ENCODE peak calls at places on chromosomes 16 and 17, in ten cellular contexts. One of them, this sample, is unnamed.

GRCh38 chr16:26532456-26532855 is 534.3 kb upstream of the C16orf82 start:
- DNase-seq in Calu3: no peak
- DNase-seq in heart left ventricle: no peak
- DNase-seq in OCI-LY7: no peak
- DNase-seq in cardiac fibroblast: no peak
- DNase-seq in AG09309: no peak
- DNase-seq in ascending aorta: no peak
- DNase-seq in astrocyte: no peak
- DNase-seq in uterus: no peak
- DNase-seq in left ventricle myocardium inferior: no peak
- DNase-seq in this sample: no peak

GRCh38 chr16:88005148-88005547 is 53.9 kb downstream of the BANP start:
- DNase-seq in Calu3: no peak
- DNase-seq in heart left ventricle: no peak
- DNase-seq in OCI-LY7: no peak
- DNase-seq in cardiac fibroblast: peak; percentile 8
- DNase-seq in AG09309: no peak
- DNase-seq in ascending aorta: no peak
- DNase-seq in astrocyte: no peak
- DNase-seq in uterus: no peak
- DNase-seq in left ventricle myocardium inferior: no peak
- DNase-seq in this sample: no peak

GRCh38 chr16:89118361-89119061 is 24.9 kb downstream of the ACSF3 start:
- DNase-seq in Calu3: no peak
- DNase-seq in heart left ventricle: no peak
- DNase-seq in OCI-LY7: no peak
- DNase-seq in cardiac fibroblast: no peak
- DNase-seq in AG09309: no peak
- DNase-seq in ascending aorta: no peak
- DNase-seq in astrocyte: no peak
- DNase-seq in uterus: no peak
- DNase-seq in left ventricle myocardium inferior: peak; percentile 3
- DNase-seq in this sample: no peak

GRCh38 chr16:65751622-65752598 is 614.6 kb upstream of the CDH5 start:
- DNase-seq in Calu3: no peak
- DNase-seq in heart left ventricle: no peak
- DNase-seq in OCI-LY7: no peak
- DNase-seq in cardiac fibroblast: no peak
- DNase-seq in AG09309: no peak
- DNase-seq in ascending aorta: no peak
- DNase-seq in astrocyte: no peak
- DNase-seq in uterus: no peak
- DNase-seq in left ventricle myocardium inferior: no peak
- DNase-seq in this sample: no peak

GRCh38 chr17:13978478-13978877 is 90.8 kb upstream of the COX10 start:
- DNase-seq in Calu3: no peak
- DNase-seq in heart left ventricle: no peak
- DNase-seq in OCI-LY7: no peak
- DNase-seq in cardiac fibroblast: no peak
- DNase-seq in AG09309: no peak
- DNase-seq in ascending aorta: no peak
- DNase-seq in astrocyte: no peak
- DNase-seq in uterus: no peak
- DNase-seq in left ventricle myocardium inferior: no peak
- DNase-seq in this sample: no peak

GRCh38 chr16:50841081-50841886 is 99.4 kb downstream of the CYLD start:
- DNase-seq in Calu3: no peak
- DNase-seq in heart left ventricle: no peak
- DNase-seq in OCI-LY7: no peak
- DNase-seq in cardiac fibroblast: no peak
- DNase-seq in AG09309: no peak
- DNase-seq in ascending aorta: no peak
- DNase-seq in astrocyte: peak; percentile 46
- DNase-seq in uterus: no peak
- DNase-seq in left ventricle myocardium inferior: no peak
- DNase-seq in this sample: no peak

GRCh38 chr17:11493947-11494346 is 104.3 kb upstream of the DNAH9 start:
- DNase-seq in Calu3: no peak
- DNase-seq in heart left ventricle: no peak
- DNase-seq in OCI-LY7: no peak
- DNase-seq in cardiac fibroblast: no peak
- DNase-seq in AG09309: no peak
- DNase-seq in ascending aorta: no peak
- DNase-seq in astrocyte: no peak
- DNase-seq in uterus: no peak
- DNase-seq in left ventricle myocardium inferior: no peak
- DNase-seq in this sample: no peak

GRCh38 chr16:9683677-9684076 is 498.6 kb downstream of the GRIN2A start:
- DNase-seq in Calu3: no peak
- DNase-seq in heart left ventricle: no peak
- DNase-seq in OCI-LY7: no peak
- DNase-seq in cardiac fibroblast: no peak
- DNase-seq in AG09309: no peak
- DNase-seq in ascending aorta: no peak
- DNase-seq in astrocyte: no peak
- DNase-seq in uterus: no peak
- DNase-seq in left ventricle myocardium inferior: no peak
- DNase-seq in this sample: no peak

GRCh38 chr17:75753514-75754377 is 11.2 kb downstream of the GALK1 start:
- DNase-seq in Calu3: no peak
- DNase-seq in heart left ventricle: peak; percentile 77
- DNase-seq in OCI-LY7: peak; percentile 92
- DNase-seq in cardiac fibroblast: peak; percentile 60
- DNase-seq in AG09309: no peak
- DNase-seq in ascending aorta: peak; percentile 80
- DNase-seq in astrocyte: peak; percentile 27
- DNase-seq in uterus: peak; percentile 80
- DNase-seq in left ventricle myocardium inferior: peak; percentile 78
- DNase-seq in this sample: peak; percentile 96

GRCh38 chr17:8846768-8847211 is 20.7 kb downstream of the PIK3R6 start:
- DNase-seq in Calu3: no peak
- DNase-seq in heart left ventricle: peak; percentile 34
- DNase-seq in OCI-LY7: peak; percentile 26
- DNase-seq in cardiac fibroblast: peak; percentile 62
- DNase-seq in AG09309: no peak
- DNase-seq in ascending aorta: peak; percentile 18
- DNase-seq in astrocyte: peak; percentile 52
- DNase-seq in uterus: no peak
- DNase-seq in left ventricle myocardium inferior: no peak
- DNase-seq in this sample: no peak

GRCh38 chr16:74291577-74292208 is 4.9 kb upstream of the PSMD7 start:
- DNase-seq in Calu3: peak; percentile 13
- DNase-seq in heart left ventricle: no peak
- DNase-seq in OCI-LY7: no peak
- DNase-seq in cardiac fibroblast: peak; percentile 9
- DNase-seq in AG09309: no peak
- DNase-seq in ascending aorta: no peak
- DNase-seq in astrocyte: no peak
- DNase-seq in uterus: no peak
- DNase-seq in left ventricle myocardium inferior: no peak
- DNase-seq in this sample: no peak

GRCh38 chr16:10740000-10740844 is 3.4 kb upstream of the NUBP1 start:
- DNase-seq in Calu3: no peak
- DNase-seq in heart left ventricle: no peak
- DNase-seq in OCI-LY7: no peak
- DNase-seq in cardiac fibroblast: no peak
- DNase-seq in AG09309: no peak
- DNase-seq in ascending aorta: peak; percentile 60
- DNase-seq in astrocyte: no peak
- DNase-seq in uterus: no peak
- DNase-seq in left ventricle myocardium inferior: no peak
- DNase-seq in this sample: no peak

GRCh38 chr17:78258323-78259229 is 27.1 kb downstream of the TMEM235 start:
- DNase-seq in Calu3: no peak
- DNase-seq in heart left ventricle: peak; percentile 52
- DNase-seq in OCI-LY7: peak; percentile 45
- DNase-seq in cardiac fibroblast: no peak
- DNase-seq in AG09309: no peak
- DNase-seq in ascending aorta: no peak
- DNase-seq in astrocyte: peak; percentile 16
- DNase-seq in uterus: no peak
- DNase-seq in left ventricle myocardium inferior: peak; percentile 70
- DNase-seq in this sample: no peak

GRCh38 chr16:12971216-12971615 is 69.8 kb downstream of the SHISA9 start:
- DNase-seq in Calu3: no peak
- DNase-seq in heart left ventricle: no peak
- DNase-seq in OCI-LY7: no peak
- DNase-seq in cardiac fibroblast: peak; percentile 16
- DNase-seq in AG09309: no peak
- DNase-seq in ascending aorta: no peak
- DNase-seq in astrocyte: peak; percentile 3
- DNase-seq in uterus: no peak
- DNase-seq in left ventricle myocardium inferior: no peak
- DNase-seq in this sample: no peak

GRCh38 chr16:88323546-88324330 is 59.0 kb upstream of the ZNF469 start:
- DNase-seq in Calu3: no peak
- DNase-seq in heart left ventricle: no peak
- DNase-seq in OCI-LY7: no peak
- DNase-seq in cardiac fibroblast: no peak
- DNase-seq in AG09309: no peak
- DNase-seq in ascending aorta: no peak
- DNase-seq in astrocyte: no peak
- DNase-seq in uterus: no peak
- DNase-seq in left ventricle myocardium inferior: no peak
- DNase-seq in this sample: no peak

GRCh38 chr17:5099271-5099670 is 12.4 kb downstream of the ZNF232 start:
- DNase-seq in Calu3: no peak
- DNase-seq in heart left ventricle: no peak
- DNase-seq in OCI-LY7: no peak
- DNase-seq in cardiac fibroblast: no peak
- DNase-seq in AG09309: no peak
- DNase-seq in ascending aorta: no peak
- DNase-seq in astrocyte: no peak
- DNase-seq in uterus: no peak
- DNase-seq in left ventricle myocardium inferior: no peak
- DNase-seq in this sample: no peak
- TF ChIP-seq CTCF in Calu3: no peak
- TF ChIP-seq CTCF in heart left ventricle: no peak
- TF ChIP-seq CTCF in OCI-LY7: no peak
- TF ChIP-seq CTCF in cardiac fibroblast: no peak
- TF ChIP-seq CTCF in AG09309: no peak
- TF ChIP-seq CTCF in ascending aorta: no peak
- TF ChIP-seq CTCF in astrocyte: no peak
- TF ChIP-seq CTCF in uterus: no peak
- TF ChIP-seq CTCF in left ventricle myocardium inferior: no peak
- TF ChIP-seq CTCF in this sample: no peak

GRCh38 chr17:51860934-51861561 is 297.5 kb downstream of the CA10 start:
- DNase-seq in Calu3: peak; percentile 82
- DNase-seq in heart left ventricle: no peak
- DNase-seq in OCI-LY7: peak; percentile 22
- DNase-seq in cardiac fibroblast: peak; percentile 18
- DNase-seq in AG09309: no peak
- DNase-seq in ascending aorta: no peak
- DNase-seq in astrocyte: no peak
- DNase-seq in uterus: no peak
- DNase-seq in left ventricle myocardium inferior: no peak
- DNase-seq in this sample: peak; percentile 28
- TF ChIP-seq CTCF in Calu3: peak; percentile 89
- TF ChIP-seq CTCF in heart left ventricle: no peak
- TF ChIP-seq CTCF in OCI-LY7: peak; percentile 74
- TF ChIP-seq CTCF in cardiac fibroblast: peak; percentile 14
- TF ChIP-seq CTCF in AG09309: no peak
- TF ChIP-seq CTCF in ascending aorta: peak; percentile 19
- TF ChIP-seq CTCF in astrocyte: peak; percentile 11
- TF ChIP-seq CTCF in uterus: peak; percentile 20
- TF ChIP-seq CTCF in left ventricle myocardium inferior: peak; percentile 43
- TF ChIP-seq CTCF in this sample: peak; percentile 63

GRCh38 chr17:16455997-16456769 is 35.8 kb downstream of the LRRC75A start:
- DNase-seq in Calu3: no peak
- DNase-seq in heart left ventricle: no peak
- DNase-seq in OCI-LY7: no peak
- DNase-seq in cardiac fibroblast: no peak
- DNase-seq in AG09309: no peak
- DNase-seq in ascending aorta: no peak
- DNase-seq in astrocyte: no peak
- DNase-seq in uterus: no peak
- DNase-seq in left ventricle myocardium inferior: no peak
- DNase-seq in this sample: no peak

GRCh38 chr17:16459850-16460550 is 32.0 kb downstream of the LRRC75A start:
- DNase-seq in Calu3: no peak
- DNase-seq in heart left ventricle: no peak
- DNase-seq in OCI-LY7: no peak
- DNase-seq in cardiac fibroblast: no peak
- DNase-seq in AG09309: no peak
- DNase-seq in ascending aorta: no peak
- DNase-seq in astrocyte: no peak
- DNase-seq in uterus: no peak
- DNase-seq in left ventricle myocardium inferior: no peak
- DNase-seq in this sample: no peak

GRCh38 chr17:16453493-16453851 is 38.1 kb downstream of the TRPV2 start:
- DNase-seq in Calu3: no peak
- DNase-seq in heart left ventricle: no peak
- DNase-seq in OCI-LY7: no peak
- DNase-seq in cardiac fibroblast: no peak
- DNase-seq in AG09309: no peak
- DNase-seq in ascending aorta: no peak
- DNase-seq in astrocyte: no peak
- DNase-seq in uterus: no peak
- DNase-seq in left ventricle myocardium inferior: no peak
- DNase-seq in this sample: no peak

GRCh38 chr17:16459271-16459670 is 32.7 kb downstream of the LRRC75A start:
- DNase-seq in Calu3: no peak
- DNase-seq in heart left ventricle: no peak
- DNase-seq in OCI-LY7: no peak
- DNase-seq in cardiac fibroblast: no peak
- DNase-seq in AG09309: no peak
- DNase-seq in ascending aorta: no peak
- DNase-seq in astrocyte: no peak
- DNase-seq in uterus: no peak
- DNase-seq in left ventricle myocardium inferior: no peak
- DNase-seq in this sample: no peak

GRCh38 chr17:16456770-16457316 is 35.1 kb downstream of the LRRC75A start:
- DNase-seq in Calu3: no peak
- DNase-seq in heart left ventricle: no peak
- DNase-seq in OCI-LY7: no peak
- DNase-seq in cardiac fibroblast: no peak
- DNase-seq in AG09309: no peak
- DNase-seq in ascending aorta: no peak
- DNase-seq in astrocyte: no peak
- DNase-seq in uterus: no peak
- DNase-seq in left ventricle myocardium inferior: no peak
- DNase-seq in this sample: no peak
- TF ChIP-seq CTCF in Calu3: no peak
- TF ChIP-seq CTCF in heart left ventricle: no peak
- TF ChIP-seq CTCF in OCI-LY7: no peak
- TF ChIP-seq CTCF in cardiac fibroblast: no peak
- TF ChIP-seq CTCF in AG09309: no peak
- TF ChIP-seq CTCF in ascending aorta: no peak
- TF ChIP-seq CTCF in astrocyte: no peak
- TF ChIP-seq CTCF in uterus: no peak
- TF ChIP-seq CTCF in left ventricle myocardium inferior: no peak
- TF ChIP-seq CTCF in this sample: no peak

DNA sequence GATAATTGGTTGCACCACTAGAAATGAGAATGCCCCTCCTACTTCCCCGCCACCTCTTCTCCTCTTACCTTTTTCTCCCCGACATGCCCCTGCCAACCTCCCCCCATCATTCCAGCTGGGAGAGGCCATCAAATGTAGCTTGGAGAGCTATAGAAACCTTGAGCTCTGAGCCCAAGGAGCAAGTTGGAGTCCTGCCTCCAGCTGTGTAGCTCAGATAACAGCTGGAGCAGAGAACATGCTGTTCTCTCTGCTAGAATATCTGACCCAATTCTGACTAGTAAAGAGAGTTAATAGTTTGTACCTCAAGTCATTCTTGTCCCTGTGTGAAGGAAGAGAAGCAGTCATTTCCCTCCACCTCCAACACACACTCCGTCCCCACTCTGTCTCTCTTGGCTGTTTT is 490.3 kb downstream of the MAF start:
- DNase-seq in Calu3: no peak
- DNase-seq in heart left ventricle: no peak
- DNase-seq in OCI-LY7: no peak
- DNase-seq in cardiac fibroblast: no peak
- DNase-seq in AG09309: no peak
- DNase-seq in ascending aorta: no peak
- DNase-seq in astrocyte: no peak
- DNase-seq in uterus: no peak
- DNase-seq in left ventricle myocardium inferior: no peak
- DNase-seq in this sample: no peak
- TF ChIP-seq CTCF in Calu3: no peak
- TF ChIP-seq CTCF in heart left ventricle: no peak
- TF ChIP-seq CTCF in OCI-LY7: no peak
- TF ChIP-seq CTCF in cardiac fibroblast: no peak
- TF ChIP-seq CTCF in AG09309: no peak
- TF ChIP-seq CTCF in ascending aorta: no peak
- TF ChIP-seq CTCF in astrocyte: no peak
- TF ChIP-seq CTCF in uterus: no peak
- TF ChIP-seq CTCF in left ventricle myocardium inferior: no peak
- TF ChIP-seq CTCF in this sample: no peak

This sample was measured in GM20000.